ENCODE peak calls at places on chromosomes 12 and 14, in eight cellular contexts. One of them, this sample, is unnamed.
A peak's percentile ranks its signal among the peaks of the same experiment; 100 is the strongest.

GRCh38 chr12:48938805-48939204 is 13.5 kb upstream of the FKBP11 start:
- DNase-seq in EL: no peak
- DNase-seq in G401: no peak
- DNase-seq in mesenteric fat pad: peak; percentile 45
- DNase-seq in stimulated activated CD4-positive, alpha-beta T cell treated with anti-CD3 and anti-CD28 coated beads, Interleukin-4, amount 100 ng/mL, for 24 hours: no peak
- DNase-seq in tibial artery: no peak
- DNase-seq in NCI-H1092: no peak
- DNase-seq in HEK293T: no peak
- DNase-seq in this sample: no peak

GRCh38 chr12:127562781-127563180 is 704.2 kb upstream of the TMEM132C start:
- DNase-seq in EL: no peak
- DNase-seq in G401: no peak
- DNase-seq in mesenteric fat pad: peak; percentile 43
- DNase-seq in stimulated activated CD4-positive, alpha-beta T cell treated with anti-CD3 and anti-CD28 coated beads, Interleukin-4, amount 100 ng/mL, for 24 hours: no peak
- DNase-seq in tibial artery: no peak
- DNase-seq in NCI-H1092: no peak
- DNase-seq in HEK293T: no peak
- DNase-seq in this sample: no peak

GRCh38 chr14:73633517-73634332 is 11.1 kb upstream of the DNAL1 start:
- DNase-seq in EL: peak; percentile 78
- DNase-seq in G401: peak; percentile 86
- DNase-seq in mesenteric fat pad: no peak
- DNase-seq in stimulated activated CD4-positive, alpha-beta T cell treated with anti-CD3 and anti-CD28 coated beads, Interleukin-4, amount 100 ng/mL, for 24 hours: peak; percentile 71
- DNase-seq in tibial artery: peak; percentile 41
- DNase-seq in NCI-H1092: peak; percentile 38
- DNase-seq in HEK293T: peak; percentile 71
- DNase-seq in this sample: peak; percentile 62

GRCh38 chr12:31897791-31898503 is 61.3 kb upstream of the RESF1 start:
- DNase-seq in EL: peak; percentile 9
- DNase-seq in G401: no peak
- DNase-seq in mesenteric fat pad: no peak
- DNase-seq in stimulated activated CD4-positive, alpha-beta T cell treated with anti-CD3 and anti-CD28 coated beads, Interleukin-4, amount 100 ng/mL, for 24 hours: peak; percentile 30
- DNase-seq in tibial artery: peak; percentile 34
- DNase-seq in NCI-H1092: peak; percentile 6
- DNase-seq in HEK293T: peak; percentile 31
- DNase-seq in this sample: no peak

GRCh38 chr14:71588028-71588427 is 344.2 kb upstream of the RGS6 start:
- DNase-seq in EL: peak; percentile 79
- DNase-seq in G401: no peak
- DNase-seq in mesenteric fat pad: no peak
- DNase-seq in stimulated activated CD4-positive, alpha-beta T cell treated with anti-CD3 and anti-CD28 coated beads, Interleukin-4, amount 100 ng/mL, for 24 hours: no peak
- DNase-seq in tibial artery: no peak
- DNase-seq in NCI-H1092: no peak
- DNase-seq in HEK293T: no peak
- DNase-seq in this sample: peak; percentile 62

GRCh38 chr12:85280138-85280983 is at the start of gene ALX1:
- DNase-seq in EL: peak; percentile 3
- DNase-seq in G401: no peak
- DNase-seq in mesenteric fat pad: no peak
- DNase-seq in stimulated activated CD4-positive, alpha-beta T cell treated with anti-CD3 and anti-CD28 coated beads, Interleukin-4, amount 100 ng/mL, for 24 hours: no peak
- DNase-seq in tibial artery: no peak
- DNase-seq in NCI-H1092: peak; percentile 13
- DNase-seq in HEK293T: peak; percentile 64
- DNase-seq in this sample: no peak

GRCh38 chr12:93698307-93699092 is 21.3 kb downstream of the CRADD start:
- DNase-seq in EL: peak; percentile 30
- DNase-seq in G401: no peak
- DNase-seq in mesenteric fat pad: no peak
- DNase-seq in stimulated activated CD4-positive, alpha-beta T cell treated with anti-CD3 and anti-CD28 coated beads, Interleukin-4, amount 100 ng/mL, for 24 hours: no peak
- DNase-seq in tibial artery: no peak
- DNase-seq in NCI-H1092: no peak
- DNase-seq in HEK293T: no peak
- DNase-seq in this sample: no peak

GRCh38 chr14:65377576-65377975 is 35.0 kb upstream of the FUT8 start:
- DNase-seq in EL: no peak
- DNase-seq in G401: no peak
- DNase-seq in mesenteric fat pad: no peak
- DNase-seq in stimulated activated CD4-positive, alpha-beta T cell treated with anti-CD3 and anti-CD28 coated beads, Interleukin-4, amount 100 ng/mL, for 24 hours: no peak
- DNase-seq in tibial artery: no peak
- DNase-seq in NCI-H1092: no peak
- DNase-seq in HEK293T: no peak
- DNase-seq in this sample: no peak

GRCh38 chr12:1688086-1688710 is 2.7 kb upstream of the ADIPOR2 start:
- DNase-seq in EL: no peak
- DNase-seq in G401: no peak
- DNase-seq in mesenteric fat pad: no peak
- DNase-seq in stimulated activated CD4-positive, alpha-beta T cell treated with anti-CD3 and anti-CD28 coated beads, Interleukin-4, amount 100 ng/mL, for 24 hours: no peak
- DNase-seq in tibial artery: no peak
- DNase-seq in NCI-H1092: no peak
- DNase-seq in HEK293T: no peak
- DNase-seq in this sample: no peak

GRCh38 chr14:90544566-90544965 is 147.7 kb downstream of the CALM1 start:
- DNase-seq in EL: no peak
- DNase-seq in G401: peak; percentile 50
- DNase-seq in mesenteric fat pad: no peak
- DNase-seq in stimulated activated CD4-positive, alpha-beta T cell treated with anti-CD3 and anti-CD28 coated beads, Interleukin-4, amount 100 ng/mL, for 24 hours: no peak
- DNase-seq in tibial artery: no peak
- DNase-seq in NCI-H1092: no peak
- DNase-seq in HEK293T: no peak
- DNase-seq in this sample: no peak

GRCh38 chr12:6374028-6374780 is 1.2 kb downstream of the SCNN1A start:
- DNase-seq in EL: no peak
- DNase-seq in G401: no peak
- DNase-seq in mesenteric fat pad: no peak
- DNase-seq in stimulated activated CD4-positive, alpha-beta T cell treated with anti-CD3 and anti-CD28 coated beads, Interleukin-4, amount 100 ng/mL, for 24 hours: no peak
- DNase-seq in tibial artery: peak; percentile 18
- DNase-seq in NCI-H1092: no peak
- DNase-seq in HEK293T: no peak
- DNase-seq in this sample: no peak

GRCh38 chr14:68977741-68978549 is 1.2 kb downstream of the ACTN1 start:
- DNase-seq in EL: peak; percentile 98
- DNase-seq in G401: no peak
- DNase-seq in mesenteric fat pad: no peak
- DNase-seq in stimulated activated CD4-positive, alpha-beta T cell treated with anti-CD3 and anti-CD28 coated beads, Interleukin-4, amount 100 ng/mL, for 24 hours: peak; percentile 32
- DNase-seq in tibial artery: peak; percentile 82
- DNase-seq in NCI-H1092: peak; percentile 43
- DNase-seq in HEK293T: peak; percentile 37
- DNase-seq in this sample: peak; percentile 78

GRCh38 chr12:120720234-120720968 is 5.2 kb upstream of the ACADS start:
- DNase-seq in EL: peak; percentile 51
- DNase-seq in G401: peak; percentile 17
- DNase-seq in mesenteric fat pad: no peak
- DNase-seq in stimulated activated CD4-positive, alpha-beta T cell treated with anti-CD3 and anti-CD28 coated beads, Interleukin-4, amount 100 ng/mL, for 24 hours: no peak
- DNase-seq in tibial artery: peak; percentile 41
- DNase-seq in NCI-H1092: no peak
- DNase-seq in HEK293T: no peak
- DNase-seq in this sample: peak; percentile 18

GRCh38 chr14:56379956-56380355 is 199.6 kb upstream of the TMEM260 start:
- DNase-seq in EL: no peak
- DNase-seq in G401: no peak
- DNase-seq in mesenteric fat pad: no peak
- DNase-seq in stimulated activated CD4-positive, alpha-beta T cell treated with anti-CD3 and anti-CD28 coated beads, Interleukin-4, amount 100 ng/mL, for 24 hours: no peak
- DNase-seq in tibial artery: peak; percentile 48
- DNase-seq in NCI-H1092: no peak
- DNase-seq in HEK293T: no peak
- DNase-seq in this sample: no peak

GRCh38 chr12:130815028-130815741 is 23.9 kb downstream of the STX2 start:
- DNase-seq in EL: no peak
- DNase-seq in G401: no peak
- DNase-seq in mesenteric fat pad: no peak
- DNase-seq in stimulated activated CD4-positive, alpha-beta T cell treated with anti-CD3 and anti-CD28 coated beads, Interleukin-4, amount 100 ng/mL, for 24 hours: no peak
- DNase-seq in tibial artery: no peak
- DNase-seq in NCI-H1092: no peak
- DNase-seq in HEK293T: no peak
- DNase-seq in this sample: no peak

GRCh38 chr12:50103767-50104321 is at the start of gene GPD1:
- DNase-seq in EL: peak; percentile 45
- DNase-seq in G401: peak; percentile 86
- DNase-seq in mesenteric fat pad: no peak
- DNase-seq in stimulated activated CD4-positive, alpha-beta T cell treated with anti-CD3 and anti-CD28 coated beads, Interleukin-4, amount 100 ng/mL, for 24 hours: peak; percentile 36
- DNase-seq in tibial artery: no peak
- DNase-seq in NCI-H1092: peak; percentile 25
- DNase-seq in HEK293T: no peak
- DNase-seq in this sample: no peak

GRCh38 chr14:68538641-68539040 is 254.2 kb downstream of the ZFP36L1 start:
- DNase-seq in EL: no peak
- DNase-seq in G401: no peak
- DNase-seq in mesenteric fat pad: no peak
- DNase-seq in stimulated activated CD4-positive, alpha-beta T cell treated with anti-CD3 and anti-CD28 coated beads, Interleukin-4, amount 100 ng/mL, for 24 hours: no peak
- DNase-seq in tibial artery: no peak
- DNase-seq in NCI-H1092: no peak
- DNase-seq in HEK293T: no peak
- DNase-seq in this sample: no peak

GRCh38 chr12:53944209-53944608 is 5.6 kb downstream of the HOXC13 start:
- DNase-seq in EL: no peak
- DNase-seq in G401: no peak
- DNase-seq in mesenteric fat pad: no peak
- DNase-seq in stimulated activated CD4-positive, alpha-beta T cell treated with anti-CD3 and anti-CD28 coated beads, Interleukin-4, amount 100 ng/mL, for 24 hours: no peak
- DNase-seq in tibial artery: no peak
- DNase-seq in NCI-H1092: no peak
- DNase-seq in HEK293T: no peak
- DNase-seq in this sample: no peak

GRCh38 chr12:55724226-55724939 is 4.2 kb downstream of the RDH5 start:
- DNase-seq in EL: peak; percentile 69
- DNase-seq in G401: peak; percentile 60
- DNase-seq in mesenteric fat pad: no peak
- DNase-seq in stimulated activated CD4-positive, alpha-beta T cell treated with anti-CD3 and anti-CD28 coated beads, Interleukin-4, amount 100 ng/mL, for 24 hours: peak; percentile 65
- DNase-seq in tibial artery: peak; percentile 80
- DNase-seq in NCI-H1092: no peak
- DNase-seq in HEK293T: peak; percentile 65
- DNase-seq in this sample: no peak

GRCh38 chr12:57737467-57738141 is 938 bp downstream of the AGAP2 start:
- DNase-seq in EL: peak; percentile 31
- DNase-seq in G401: peak; percentile 39
- DNase-seq in mesenteric fat pad: no peak
- DNase-seq in stimulated activated CD4-positive, alpha-beta T cell treated with anti-CD3 and anti-CD28 coated beads, Interleukin-4, amount 100 ng/mL, for 24 hours: no peak
- DNase-seq in tibial artery: no peak
- DNase-seq in NCI-H1092: no peak
- DNase-seq in HEK293T: no peak
- DNase-seq in this sample: no peak